ENCODE peak calls at places on chromosomes 7 and 10, in five cellular contexts. Y is stimulated activated CD4-positive, alpha-beta T cell treated with anti-CD3 and anti-CD28 coated beads, Interleukin-12 subunit alpha, Interleukin-12 subunit beta, amount 100 ng/mL, for 4 hours; U is PC-9; F is lung; M is GM06990. V is an unnamed sample.

GRCh38 chr10:99612167-99612831 is 7.9 kb downstream of the SLC25A28 start:
- DNase-seq in U (peak; percentile 25), F (no peak), M (no peak), Y (no peak), V (peak; percentile 65)

GRCh38 chr7:107172318-107173032 is 3.7 kb downstream of the HBP1 start:
- DNase-seq in Y (no peak), U (no peak), F (no peak), M (no peak), V (no peak)

GRCh38 chr7:74993121-74993520 is 28.6 kb downstream of the CASTOR2 start:
- DNase-seq in U (no peak), F (no peak), Y (no peak), M (no peak), V (no peak)

GRCh38 chr7:22278660-22279059 is 78.3 kb downstream of the RAPGEF5 start:
- DNase-seq in M (no peak), U (no peak), F (no peak), Y (no peak), V (no peak)

GRCh38 chr10:133170092-133170491 is 10.1 kb downstream of the KNDC1 start:
- DNase-seq in M (no peak), F (no peak), Y (no peak), U (no peak), V (no peak)

GRCh38 chr10:113867904-113868303 is 13.4 kb downstream of the NHLRC2 start:
- DNase-seq in F (no peak), M (no peak), Y (no peak), U (no peak), V (no peak)

GRCh38 chr7:95066736-95067530 is 159.5 kb downstream of the PPP1R9A start:
- DNase-seq in F (no peak), U (no peak), M (no peak), Y (no peak), V (no peak)

GRCh38 chr7:112537822-112538221 is 57.0 kb downstream of the LSMEM1 start:
- DNase-seq in F (no peak), Y (no peak), M (no peak), U (no peak), V (no peak)

GRCh38 chr7:12386237-12386839 is 17.3 kb downstream of the VWDE start:
- DNase-seq in M (no peak), U (no peak), F (no peak), Y (no peak), V (no peak)

GRCh38 chr10:45294681-45295080 is 20.7 kb downstream of the OR13A1 start:
- DNase-seq in M (no peak), U (no peak), F (no peak), Y (no peak), V (no peak)

GRCh38 chr7:2159176-2159520 is 73.6 kb downstream of the MAD1L1 start:
- DNase-seq in M (no peak), F (no peak), U (no peak), Y (no peak), V (no peak)

GRCh38 chr7:111953611-111954010 is 252.6 kb downstream of the DOCK4 start:
- DNase-seq in Y (no peak), M (no peak), F (no peak), U (no peak), V (peak; percentile 26)

GRCh38 chr7:128939075-128939860 is 1.5 kb downstream of the IRF5 start:
- DNase-seq in M (peak; percentile 77), Y (no peak), F (no peak), U (no peak), V (peak; percentile 85)

GRCh38 chr7:143391462-143392404 is 10.6 kb downstream of the ZYX start:
- DNase-seq in Y (no peak), U (no peak), F (no peak), M (no peak), V (no peak)

GRCh38 chr10:116385994-116386809 is 41.4 kb upstream of the PNLIPRP3 start:
- DNase-seq in F (no peak), M (no peak), Y (no peak), U (no peak), V (peak; percentile 14)